ENCODE peak calls at places on chromosomes 16 and 17, in six cellular contexts. One of them, this sample, is unnamed.

GRCh38 chr17:17375826-17376225 is 72.7 kb downstream of the NT5M start:
- DNase-seq in AG04450: peak; percentile 10
- DNase-seq in lower leg skin: no peak
- DNase-seq in effector CD4-positive, alpha-beta T cell: no peak
- DNase-seq in left colon: no peak
- DNase-seq in stimulated activated CD4-positive, alpha-beta T cell treated with anti-CD3 and anti-CD28 coated beads, Interleukin-1b, Interleukin-23, amount 100 ng/mL, for 1 hour: no peak
- DNase-seq in this sample: no peak

GRCh38 chr16:19840524-19841110 is 44.0 kb downstream of the GPRC5B start:
- DNase-seq in AG04450: no peak
- DNase-seq in lower leg skin: no peak
- DNase-seq in effector CD4-positive, alpha-beta T cell: no peak
- DNase-seq in left colon: no peak
- DNase-seq in stimulated activated CD4-positive, alpha-beta T cell treated with anti-CD3 and anti-CD28 coated beads, Interleukin-1b, Interleukin-23, amount 100 ng/mL, for 1 hour: no peak
- DNase-seq in this sample: no peak

GRCh38 chr16:6949240-6949639 is 383.4 kb upstream of the RBFOX1 start:
- DNase-seq in AG04450: no peak
- DNase-seq in lower leg skin: no peak
- DNase-seq in effector CD4-positive, alpha-beta T cell: no peak
- DNase-seq in left colon: no peak
- DNase-seq in stimulated activated CD4-positive, alpha-beta T cell treated with anti-CD3 and anti-CD28 coated beads, Interleukin-1b, Interleukin-23, amount 100 ng/mL, for 1 hour: no peak
- DNase-seq in this sample: no peak

GRCh38 chr16:57720142-57720575 is 15.4 kb upstream of the KATNB1 start:
- DNase-seq in AG04450: peak; percentile 20
- DNase-seq in lower leg skin: no peak
- DNase-seq in effector CD4-positive, alpha-beta T cell: no peak
- DNase-seq in left colon: peak; percentile 72
- DNase-seq in stimulated activated CD4-positive, alpha-beta T cell treated with anti-CD3 and anti-CD28 coated beads, Interleukin-1b, Interleukin-23, amount 100 ng/mL, for 1 hour: no peak
- DNase-seq in this sample: peak; percentile 45

GRCh38 chr16:965487-965886 is 5.3 kb downstream of the LMF1 start:
- DNase-seq in AG04450: no peak
- DNase-seq in lower leg skin: no peak
- DNase-seq in effector CD4-positive, alpha-beta T cell: no peak
- DNase-seq in left colon: no peak
- DNase-seq in stimulated activated CD4-positive, alpha-beta T cell treated with anti-CD3 and anti-CD28 coated beads, Interleukin-1b, Interleukin-23, amount 100 ng/mL, for 1 hour: no peak
- DNase-seq in this sample: no peak

GRCh38 chr17:50588391-50589111 is 28.0 kb downstream of the CACNA1G start:
- DNase-seq in AG04450: no peak
- DNase-seq in lower leg skin: no peak
- DNase-seq in effector CD4-positive, alpha-beta T cell: no peak
- DNase-seq in left colon: no peak
- DNase-seq in stimulated activated CD4-positive, alpha-beta T cell treated with anti-CD3 and anti-CD28 coated beads, Interleukin-1b, Interleukin-23, amount 100 ng/mL, for 1 hour: no peak
- DNase-seq in this sample: no peak

GRCh38 chr16:74480150-74481029 is 59.1 kb upstream of the CLEC18B start:
- DNase-seq in AG04450: no peak
- DNase-seq in lower leg skin: peak; percentile 78
- DNase-seq in effector CD4-positive, alpha-beta T cell: no peak
- DNase-seq in left colon: peak; percentile 77
- DNase-seq in stimulated activated CD4-positive, alpha-beta T cell treated with anti-CD3 and anti-CD28 coated beads, Interleukin-1b, Interleukin-23, amount 100 ng/mL, for 1 hour: no peak
- DNase-seq in this sample: no peak

GRCh38 chr17:266701-267656 is 85.5 kb upstream of the DOC2B start:
- DNase-seq in AG04450: no peak
- DNase-seq in lower leg skin: no peak
- DNase-seq in effector CD4-positive, alpha-beta T cell: no peak
- DNase-seq in left colon: no peak
- DNase-seq in stimulated activated CD4-positive, alpha-beta T cell treated with anti-CD3 and anti-CD28 coated beads, Interleukin-1b, Interleukin-23, amount 100 ng/mL, for 1 hour: no peak
- DNase-seq in this sample: no peak

GRCh38 chr16:24070851-24071250 is 185.3 kb upstream of the CACNG3 start:
- DNase-seq in AG04450: no peak
- DNase-seq in lower leg skin: no peak
- DNase-seq in effector CD4-positive, alpha-beta T cell: no peak
- DNase-seq in left colon: peak; percentile 12
- DNase-seq in stimulated activated CD4-positive, alpha-beta T cell treated with anti-CD3 and anti-CD28 coated beads, Interleukin-1b, Interleukin-23, amount 100 ng/mL, for 1 hour: no peak
- DNase-seq in this sample: peak; percentile 12

GRCh38 chr17:80307994-80308671 is 47.5 kb downstream of the RNF213 start:
- DNase-seq in AG04450: no peak
- DNase-seq in lower leg skin: no peak
- DNase-seq in effector CD4-positive, alpha-beta T cell: no peak
- DNase-seq in left colon: no peak
- DNase-seq in stimulated activated CD4-positive, alpha-beta T cell treated with anti-CD3 and anti-CD28 coated beads, Interleukin-1b, Interleukin-23, amount 100 ng/mL, for 1 hour: no peak
- DNase-seq in this sample: no peak

GRCh38 chr16:71929048-71929447 is 33.7 kb downstream of the IST1 start:
- DNase-seq in AG04450: peak; percentile 68
- DNase-seq in lower leg skin: no peak
- DNase-seq in effector CD4-positive, alpha-beta T cell: no peak
- DNase-seq in left colon: no peak
- DNase-seq in stimulated activated CD4-positive, alpha-beta T cell treated with anti-CD3 and anti-CD28 coated beads, Interleukin-1b, Interleukin-23, amount 100 ng/mL, for 1 hour: no peak
- DNase-seq in this sample: no peak

GRCh38 chr17:69565447-69565846 is 150.9 kb downstream of the MAP2K6 start:
- DNase-seq in AG04450: no peak
- DNase-seq in lower leg skin: no peak
- DNase-seq in effector CD4-positive, alpha-beta T cell: no peak
- DNase-seq in left colon: no peak
- DNase-seq in stimulated activated CD4-positive, alpha-beta T cell treated with anti-CD3 and anti-CD28 coated beads, Interleukin-1b, Interleukin-23, amount 100 ng/mL, for 1 hour: no peak
- DNase-seq in this sample: no peak

GRCh38 chr17:8117367-8117979 is 841 bp downstream of the ALOXE3 start:
- DNase-seq in AG04450: no peak
- DNase-seq in lower leg skin: no peak
- DNase-seq in effector CD4-positive, alpha-beta T cell: no peak
- DNase-seq in left colon: no peak
- DNase-seq in stimulated activated CD4-positive, alpha-beta T cell treated with anti-CD3 and anti-CD28 coated beads, Interleukin-1b, Interleukin-23, amount 100 ng/mL, for 1 hour: no peak
- DNase-seq in this sample: no peak

GRCh38 chr17:14038206-14038605 is 31.1 kb upstream of the COX10 start:
- DNase-seq in AG04450: no peak
- DNase-seq in lower leg skin: no peak
- DNase-seq in effector CD4-positive, alpha-beta T cell: no peak
- DNase-seq in left colon: no peak
- DNase-seq in stimulated activated CD4-positive, alpha-beta T cell treated with anti-CD3 and anti-CD28 coated beads, Interleukin-1b, Interleukin-23, amount 100 ng/mL, for 1 hour: no peak
- DNase-seq in this sample: no peak

GRCh38 chr16:52498640-52499039 is 48.3 kb downstream of the TOX3 start:
- DNase-seq in AG04450: no peak
- DNase-seq in lower leg skin: no peak
- DNase-seq in effector CD4-positive, alpha-beta T cell: no peak
- DNase-seq in left colon: peak; percentile 58
- DNase-seq in stimulated activated CD4-positive, alpha-beta T cell treated with anti-CD3 and anti-CD28 coated beads, Interleukin-1b, Interleukin-23, amount 100 ng/mL, for 1 hour: no peak
- DNase-seq in this sample: no peak

GRCh38 chr16:10122546-10122945 is 59.7 kb downstream of the GRIN2A start:
- DNase-seq in AG04450: no peak
- DNase-seq in lower leg skin: no peak
- DNase-seq in effector CD4-positive, alpha-beta T cell: no peak
- DNase-seq in left colon: no peak
- DNase-seq in stimulated activated CD4-positive, alpha-beta T cell treated with anti-CD3 and anti-CD28 coated beads, Interleukin-1b, Interleukin-23, amount 100 ng/mL, for 1 hour: no peak
- DNase-seq in this sample: no peak

GRCh38 chr17:35242158-35242804 is 591 bp upstream of the SLFN5 start:
- DNase-seq in AG04450: no peak
- DNase-seq in lower leg skin: peak; percentile 55
- DNase-seq in effector CD4-positive, alpha-beta T cell: peak; percentile 81
- DNase-seq in left colon: peak; percentile 79
- DNase-seq in stimulated activated CD4-positive, alpha-beta T cell treated with anti-CD3 and anti-CD28 coated beads, Interleukin-1b, Interleukin-23, amount 100 ng/mL, for 1 hour: peak; percentile 63
- DNase-seq in this sample: peak; percentile 93

GRCh38 chr17:44223574-44224046 is 4.1 kb upstream of the UBTF start:
- DNase-seq in AG04450: no peak
- DNase-seq in lower leg skin: no peak
- DNase-seq in effector CD4-positive, alpha-beta T cell: no peak
- DNase-seq in left colon: peak; percentile 53
- DNase-seq in stimulated activated CD4-positive, alpha-beta T cell treated with anti-CD3 and anti-CD28 coated beads, Interleukin-1b, Interleukin-23, amount 100 ng/mL, for 1 hour: no peak
- DNase-seq in this sample: no peak

GRCh38 chr17:19398301-19399181 is 11.6 kb upstream of the MFAP4 start:
- DNase-seq in AG04450: no peak
- DNase-seq in lower leg skin: peak; percentile 74
- DNase-seq in effector CD4-positive, alpha-beta T cell: no peak
- DNase-seq in left colon: peak; percentile 83
- DNase-seq in stimulated activated CD4-positive, alpha-beta T cell treated with anti-CD3 and anti-CD28 coated beads, Interleukin-1b, Interleukin-23, amount 100 ng/mL, for 1 hour: no peak
- DNase-seq in this sample: no peak

GRCh38 chr16:84898447-84898846 is 78.7 kb downstream of the CRISPLD2 start:
- DNase-seq in AG04450: no peak
- DNase-seq in lower leg skin: no peak
- DNase-seq in effector CD4-positive, alpha-beta T cell: no peak
- DNase-seq in left colon: no peak
- DNase-seq in stimulated activated CD4-positive, alpha-beta T cell treated with anti-CD3 and anti-CD28 coated beads, Interleukin-1b, Interleukin-23, amount 100 ng/mL, for 1 hour: no peak
- DNase-seq in this sample: no peak

GRCh38 chr16:86313631-86314030 is 196.7 kb upstream of the FOXF1 start:
- DNase-seq in AG04450: no peak
- DNase-seq in lower leg skin: no peak
- DNase-seq in effector CD4-positive, alpha-beta T cell: no peak
- DNase-seq in left colon: no peak
- DNase-seq in stimulated activated CD4-positive, alpha-beta T cell treated with anti-CD3 and anti-CD28 coated beads, Interleukin-1b, Interleukin-23, amount 100 ng/mL, for 1 hour: no peak
- DNase-seq in this sample: no peak

GRCh38 chr16:9060225-9060624 is 31.2 kb upstream of the HAPSTR1 start:
- DNase-seq in AG04450: no peak
- DNase-seq in lower leg skin: no peak
- DNase-seq in effector CD4-positive, alpha-beta T cell: no peak
- DNase-seq in left colon: no peak
- DNase-seq in stimulated activated CD4-positive, alpha-beta T cell treated with anti-CD3 and anti-CD28 coated beads, Interleukin-1b, Interleukin-23, amount 100 ng/mL, for 1 hour: no peak
- DNase-seq in this sample: no peak

GRCh38 chr17:66129759-66130158 is 62.2 kb downstream of the CEP112 start:
- DNase-seq in AG04450: no peak
- DNase-seq in lower leg skin: no peak
- DNase-seq in effector CD4-positive, alpha-beta T cell: no peak
- DNase-seq in left colon: no peak
- DNase-seq in stimulated activated CD4-positive, alpha-beta T cell treated with anti-CD3 and anti-CD28 coated beads, Interleukin-1b, Interleukin-23, amount 100 ng/mL, for 1 hour: no peak
- DNase-seq in this sample: no peak

GRCh38 chr17:58330997-58331814 is 2.6 kb upstream of the TSPOAP1 start:
- DNase-seq in AG04450: no peak
- DNase-seq in lower leg skin: no peak
- DNase-seq in effector CD4-positive, alpha-beta T cell: peak; percentile 68
- DNase-seq in left colon: peak; percentile 55
- DNase-seq in stimulated activated CD4-positive, alpha-beta T cell treated with anti-CD3 and anti-CD28 coated beads, Interleukin-1b, Interleukin-23, amount 100 ng/mL, for 1 hour: peak; percentile 59
- DNase-seq in this sample: peak; percentile 66

GRCh38 chr17:43338886-43339516 is 59.8 kb upstream of the ARL4D start:
- DNase-seq in AG04450: no peak
- DNase-seq in lower leg skin: no peak
- DNase-seq in effector CD4-positive, alpha-beta T cell: peak; percentile 36
- DNase-seq in left colon: peak; percentile 85
- DNase-seq in stimulated activated CD4-positive, alpha-beta T cell treated with anti-CD3 and anti-CD28 coated beads, Interleukin-1b, Interleukin-23, amount 100 ng/mL, for 1 hour: peak; percentile 19
- DNase-seq in this sample: peak; percentile 48

GRCh38 chr17:42623732-42624596 is 14.5 kb downstream of the TUBG1 start:
- DNase-seq in AG04450: no peak
- DNase-seq in lower leg skin: peak; percentile 32
- DNase-seq in effector CD4-positive, alpha-beta T cell: no peak
- DNase-seq in left colon: peak; percentile 18
- DNase-seq in stimulated activated CD4-positive, alpha-beta T cell treated with anti-CD3 and anti-CD28 coated beads, Interleukin-1b, Interleukin-23, amount 100 ng/mL, for 1 hour: no peak
- DNase-seq in this sample: no peak

GRCh38 chr16:46757339-46758050 is 9.4 kb upstream of the MYLK3 start:
- DNase-seq in AG04450: no peak
- DNase-seq in lower leg skin: no peak
- DNase-seq in effector CD4-positive, alpha-beta T cell: no peak
- DNase-seq in left colon: no peak
- DNase-seq in stimulated activated CD4-positive, alpha-beta T cell treated with anti-CD3 and anti-CD28 coated beads, Interleukin-1b, Interleukin-23, amount 100 ng/mL, for 1 hour: no peak
- DNase-seq in this sample: no peak

GRCh38 chr16:47971225-47971624 is 184.6 kb downstream of the ABCC12 start:
- DNase-seq in AG04450: no peak
- DNase-seq in lower leg skin: no peak
- DNase-seq in effector CD4-positive, alpha-beta T cell: no peak
- DNase-seq in left colon: no peak
- DNase-seq in stimulated activated CD4-positive, alpha-beta T cell treated with anti-CD3 and anti-CD28 coated beads, Interleukin-1b, Interleukin-23, amount 100 ng/mL, for 1 hour: no peak
- DNase-seq in this sample: no peak

GRCh38 chr17:68646626-68647526 is 45.7 kb upstream of the FAM20A start:
- DNase-seq in AG04450: no peak
- DNase-seq in lower leg skin: no peak
- DNase-seq in effector CD4-positive, alpha-beta T cell: no peak
- DNase-seq in left colon: no peak
- DNase-seq in stimulated activated CD4-positive, alpha-beta T cell treated with anti-CD3 and anti-CD28 coated beads, Interleukin-1b, Interleukin-23, amount 100 ng/mL, for 1 hour: no peak
- DNase-seq in this sample: no peak

GRCh38 chr16:49000594-49000993 is 281.0 kb downstream of the CBLN1 start:
- DNase-seq in AG04450: no peak
- DNase-seq in lower leg skin: no peak
- DNase-seq in effector CD4-positive, alpha-beta T cell: no peak
- DNase-seq in left colon: no peak
- DNase-seq in stimulated activated CD4-positive, alpha-beta T cell treated with anti-CD3 and anti-CD28 coated beads, Interleukin-1b, Interleukin-23, amount 100 ng/mL, for 1 hour: no peak
- DNase-seq in this sample: no peak

GRCh38 chr16:49216593-49216992 is 65.0 kb downstream of the CBLN1 start:
- DNase-seq in AG04450: no peak
- DNase-seq in lower leg skin: no peak
- DNase-seq in effector CD4-positive, alpha-beta T cell: no peak
- DNase-seq in left colon: no peak
- DNase-seq in stimulated activated CD4-positive, alpha-beta T cell treated with anti-CD3 and anti-CD28 coated beads, Interleukin-1b, Interleukin-23, amount 100 ng/mL, for 1 hour: no peak
- DNase-seq in this sample: no peak

GRCh38 chr16:11094838-11095565 is 150.6 kb downstream of the CLEC16A start:
- DNase-seq in AG04450: no peak
- DNase-seq in lower leg skin: no peak
- DNase-seq in effector CD4-positive, alpha-beta T cell: no peak
- DNase-seq in left colon: no peak
- DNase-seq in stimulated activated CD4-positive, alpha-beta T cell treated with anti-CD3 and anti-CD28 coated beads, Interleukin-1b, Interleukin-23, amount 100 ng/mL, for 1 hour: no peak
- DNase-seq in this sample: no peak

GRCh38 chr16:56525154-56525720 is 5.4 kb upstream of the BBS2 start:
- DNase-seq in AG04450: no peak
- DNase-seq in lower leg skin: no peak
- DNase-seq in effector CD4-positive, alpha-beta T cell: no peak
- DNase-seq in left colon: no peak
- DNase-seq in stimulated activated CD4-positive, alpha-beta T cell treated with anti-CD3 and anti-CD28 coated beads, Interleukin-1b, Interleukin-23, amount 100 ng/mL, for 1 hour: no peak
- DNase-seq in this sample: no peak

This sample was measured in naive thymus-derived CD8-positive, alpha-beta T cell.